ENCODE peak calls at places on chromosomes 6 and 20, in five cellular contexts. One of them, this sample, is unnamed.

GRCh38 chr20:61315319-61315718 is 63.3 kb downstream of the CDH4 start:
- DNase-seq in testis: no peak
- DNase-seq in BE2C: no peak
- DNase-seq in H1: no peak
- DNase-seq in PC-9: no peak
- DNase-seq in this sample: no peak

GRCh38 chr6:44000164-44000842 is 126.9 kb downstream of the MRPL14 start:
- DNase-seq in PC-9: peak; percentile 44
- DNase-seq in BE2C: no peak
- DNase-seq in testis: no peak
- DNase-seq in H1: no peak
- DNase-seq in this sample: no peak

GRCh38 chr6:46044876-46045617 is 29.4 kb upstream of the CLIC5 start:
- DNase-seq in H1: no peak
- DNase-seq in testis: no peak
- DNase-seq in BE2C: no peak
- DNase-seq in PC-9: peak; percentile 31
- DNase-seq in this sample: peak; percentile 72

GRCh38 chr6:16712931-16713484 is 48.3 kb downstream of the ATXN1 start:
- DNase-seq in PC-9: peak; percentile 45
- DNase-seq in BE2C: peak; percentile 13
- DNase-seq in H1: no peak
- DNase-seq in testis: no peak
- DNase-seq in this sample: peak; percentile 66

GRCh38 chr20:35837577-35838195 is 65.9 kb downstream of the PHF20 start:
- DNase-seq in testis: no peak
- DNase-seq in BE2C: no peak
- DNase-seq in PC-9: no peak
- DNase-seq in H1: no peak
- DNase-seq in this sample: peak; percentile 59

GRCh38 chr20:22339946-22340345 is 244.4 kb downstream of the FOXA2 start:
- DNase-seq in H1: no peak
- DNase-seq in testis: no peak
- DNase-seq in BE2C: no peak
- DNase-seq in PC-9: no peak
- DNase-seq in this sample: no peak

GRCh38 chr6:43978473-43979360 is 148.5 kb downstream of the MRPL14 start:
- DNase-seq in H1: peak; percentile 39
- DNase-seq in PC-9: no peak
- DNase-seq in BE2C: no peak
- DNase-seq in testis: no peak
- DNase-seq in this sample: peak; percentile 73

GRCh38 chr6:16803294-16804006 is 42.2 kb upstream of the ATXN1 start:
- DNase-seq in testis: peak; percentile 76
- DNase-seq in BE2C: peak; percentile 83
- DNase-seq in PC-9: no peak
- DNase-seq in H1: peak; percentile 68
- DNase-seq in this sample: peak; percentile 5

GRCh38 chr6:23547851-23548250 is 578.2 kb upstream of the NRSN1 start:
- DNase-seq in testis: peak; percentile 30
- DNase-seq in PC-9: no peak
- DNase-seq in H1: no peak
- DNase-seq in BE2C: peak; percentile 20
- DNase-seq in this sample: no peak

GRCh38 chr6:80227545-80227944 is 121.1 kb downstream of the BCKDHB start:
- DNase-seq in PC-9: no peak
- DNase-seq in H1: no peak
- DNase-seq in testis: no peak
- DNase-seq in BE2C: no peak
- DNase-seq in this sample: no peak

GRCh38 chr6:78157606-78158005 is 504.8 kb downstream of the MEI4 start:
- DNase-seq in BE2C: no peak
- DNase-seq in H1: no peak
- DNase-seq in PC-9: no peak
- DNase-seq in testis: no peak
- DNase-seq in this sample: no peak

GRCh38 chr6:66814156-66814555 is 1107.1 kb upstream of the EYS start:
- DNase-seq in BE2C: no peak
- DNase-seq in H1: no peak
- DNase-seq in PC-9: no peak
- DNase-seq in testis: no peak
- DNase-seq in this sample: no peak

GRCh38 chr6:33000053-33000452 is 9.3 kb downstream of the HLA-DOA start:
- DNase-seq in BE2C: no peak
- DNase-seq in H1: no peak
- DNase-seq in testis: no peak
- DNase-seq in PC-9: no peak
- DNase-seq in this sample: no peak

GRCh38 chr6:106460481-106460880 is 100.0 kb downstream of the CRYBG1 start:
- DNase-seq in H1: no peak
- DNase-seq in PC-9: no peak
- DNase-seq in BE2C: no peak
- DNase-seq in testis: no peak
- DNase-seq in this sample: no peak

GRCh38 chr6:165573671-165574070 is 89.4 kb downstream of the PDE10A start:
- DNase-seq in PC-9: no peak
- DNase-seq in H1: no peak
- DNase-seq in testis: peak; percentile 27
- DNase-seq in BE2C: peak; percentile 17
- DNase-seq in this sample: peak; percentile 53

GRCh38 chr20:4091332-4092135 is 76.2 kb upstream of the RNF24 start:
- DNase-seq in H1: peak; percentile 91
- DNase-seq in BE2C: peak; percentile 66
- DNase-seq in testis: peak; percentile 67
- DNase-seq in PC-9: peak; percentile 72
- DNase-seq in this sample: peak; percentile 15

GRCh38 chr6:158517581-158517980 is 42.3 kb upstream of the TMEM181 start:
- DNase-seq in PC-9: no peak
- DNase-seq in H1: no peak
- DNase-seq in testis: no peak
- DNase-seq in BE2C: no peak
- DNase-seq in this sample: no peak

GRCh38 chr6:161256390-161256789 is 17.5 kb downstream of the AGPAT4 start:
- DNase-seq in PC-9: no peak
- DNase-seq in testis: no peak
- DNase-seq in BE2C: peak; percentile 22
- DNase-seq in H1: no peak
- DNase-seq in this sample: no peak

GRCh38 chr6:22445946-22446345 is 123.4 kb upstream of the HDGFL1 start:
- DNase-seq in H1: no peak
- DNase-seq in testis: no peak
- DNase-seq in PC-9: no peak
- DNase-seq in BE2C: no peak
- DNase-seq in this sample: no peak

GRCh38 chr6:22448311-22448711 is 121.1 kb upstream of the HDGFL1 start:
- DNase-seq in PC-9: peak; percentile 22
- DNase-seq in H1: no peak
- DNase-seq in BE2C: no peak
- DNase-seq in testis: no peak
- DNase-seq in this sample: no peak

GRCh38 chr6:22444335-22444734 is 125.0 kb upstream of the HDGFL1 start:
- DNase-seq in BE2C: no peak
- DNase-seq in PC-9: no peak
- DNase-seq in testis: no peak
- DNase-seq in H1: no peak
- DNase-seq in this sample: no peak

GRCh38 chr6:22447191-22447590 is 122.2 kb upstream of the HDGFL1 start:
- DNase-seq in H1: no peak
- DNase-seq in BE2C: peak; percentile 29
- DNase-seq in PC-9: no peak
- DNase-seq in testis: no peak
- DNase-seq in this sample: no peak

DNA sequence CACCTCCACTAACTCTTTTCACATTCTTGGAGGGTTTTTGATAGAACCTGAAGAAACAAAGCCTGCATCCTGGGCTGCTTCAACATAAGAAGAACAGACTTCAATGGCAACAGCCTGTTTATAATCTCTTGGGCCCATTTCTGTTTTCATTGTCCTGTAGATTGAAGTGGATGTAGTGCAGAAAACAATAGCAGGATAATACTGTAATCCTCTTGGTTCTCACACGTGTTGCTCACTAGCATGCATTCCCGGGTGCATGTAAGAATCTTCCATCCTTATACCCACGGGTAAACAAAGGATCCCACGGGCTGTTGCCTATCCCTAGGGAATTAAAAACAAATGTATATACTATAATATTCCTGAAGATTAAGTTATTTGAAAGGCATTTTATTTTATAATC is 121.5 kb upstream of the HDGFL1 start:
- DNase-seq in testis: no peak
- DNase-seq in BE2C: no peak
- DNase-seq in H1: no peak
- DNase-seq in PC-9: no peak
- DNase-seq in this sample: no peak
- H3K9me3 ChIP-seq in testis: no peaks in the 10 kb centered on the region
- H3K9me3 ChIP-seq in BE2C: no peaks in the 10 kb centered on the region
- H3K9me3 ChIP-seq in H1: no peaks in the 10 kb centered on the region
- H3K9me3 ChIP-seq in PC-9: no peaks in the 10 kb centered on the region
- H3K9me3 ChIP-seq in this sample: no peaks in the 10 kb centered on the region

GRCh38 chr6:136251394-136251793 is 1.3 kb upstream of the MTFR2 start:
- DNase-seq in BE2C: no peak
- DNase-seq in testis: no peak
- DNase-seq in PC-9: no peak
- DNase-seq in H1: no peak
- DNase-seq in this sample: no peak
- H3K4me3 ChIP-seq in BE2C: peak overlapping the region; percentile 77
- H3K4me3 ChIP-seq in testis: no peak overlapping the region
- H3K4me3 ChIP-seq in PC-9: peak overlapping the region; percentile 79
- H3K4me3 ChIP-seq in H1: peak overlapping the region; percentile 97
- H3K4me3 ChIP-seq in this sample: peak overlapping the region; percentile 94

GRCh38 chr6:30655743-30656094 is 8.8 kb downstream of the C6orf136 start:
- DNase-seq in BE2C: no peak
- DNase-seq in PC-9: no peak
- DNase-seq in H1: no peak
- DNase-seq in testis: no peak
- DNase-seq in this sample: no peak

GRCh38 chr6:30656513-30656912 is 9.6 kb downstream of the C6orf136 start:
- DNase-seq in PC-9: no peak
- DNase-seq in testis: no peak
- DNase-seq in BE2C: no peak
- DNase-seq in H1: no peak
- DNase-seq in this sample: no peak

GRCh38 chr6:30654798-30655742 is 8.1 kb downstream of the C6orf136 start:
- DNase-seq in testis: no peak
- DNase-seq in BE2C: no peak
- DNase-seq in PC-9: no peak
- DNase-seq in H1: no peak
- DNase-seq in this sample: no peak

GRCh38 chr6:30657454-30657853 is 10.5 kb downstream of the C6orf136 start:
- DNase-seq in testis: peak; percentile 46
- DNase-seq in PC-9: no peak
- DNase-seq in BE2C: no peak
- DNase-seq in H1: no peak
- DNase-seq in this sample: no peak
- H3K36me3 ChIP-seq in testis: no peaks in the 10 kb centered on the region
- H3K36me3 ChIP-seq in PC-9: peaks cover 16% of the 10 kb centered on the region
- H3K36me3 ChIP-seq in BE2C: peaks cover 79% of the 10 kb centered on the region
- H3K36me3 ChIP-seq in H1: peaks cover 74% of the 10 kb centered on the region
- H3K36me3 ChIP-seq in this sample: peaks cover 6% of the 10 kb centered on the region

DNA sequence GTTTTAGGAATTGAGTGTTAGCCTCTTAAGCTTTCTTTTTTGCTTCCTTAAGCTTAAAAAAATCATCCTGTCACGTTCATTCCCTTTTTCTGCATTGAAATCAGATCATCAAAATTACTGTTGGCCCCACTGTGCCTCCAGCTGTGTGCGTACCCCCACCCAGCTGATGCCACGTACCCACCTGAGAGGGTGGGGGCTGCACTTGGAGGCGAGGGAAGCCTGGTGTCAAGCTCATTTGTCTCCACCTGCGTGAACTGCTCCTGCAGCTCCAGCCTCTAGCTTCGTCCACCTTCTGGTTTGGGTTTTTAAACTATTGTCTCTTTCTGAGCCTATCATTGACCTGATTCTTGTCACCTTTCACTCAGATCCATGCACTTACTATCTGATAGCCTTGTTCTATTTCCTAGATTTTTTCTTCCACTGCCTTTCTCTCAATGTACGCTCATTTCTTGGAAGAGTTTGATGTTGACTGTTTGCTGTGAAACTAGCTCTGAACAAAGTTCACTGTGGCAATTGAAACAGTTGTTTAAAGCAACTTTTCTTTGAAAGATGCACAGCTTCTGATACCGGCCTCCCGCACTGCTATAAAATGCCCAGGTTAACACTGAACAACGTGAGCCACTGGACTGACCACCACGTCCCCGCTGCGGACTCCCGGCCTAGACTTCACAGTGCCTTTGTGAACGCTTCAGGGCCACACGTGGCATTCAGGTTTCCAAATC is 30.0 kb upstream of the IRF4 start:
- DNase-seq in H1: no peak
- DNase-seq in PC-9: no peak
- DNase-seq in testis: no peak
- DNase-seq in BE2C: no peak
- DNase-seq in this sample: no peak
- H3K9me3 ChIP-seq in H1: peaks cover 54% of the 10 kb centered on the region
- H3K9me3 ChIP-seq in PC-9: peaks cover 6% of the 10 kb centered on the region
- H3K9me3 ChIP-seq in testis: no peaks in the 10 kb centered on the region
- H3K9me3 ChIP-seq in BE2C: peaks cover 4% of the 10 kb centered on the region
- H3K9me3 ChIP-seq in this sample: peaks cover 5% of the 10 kb centered on the region

DNA sequence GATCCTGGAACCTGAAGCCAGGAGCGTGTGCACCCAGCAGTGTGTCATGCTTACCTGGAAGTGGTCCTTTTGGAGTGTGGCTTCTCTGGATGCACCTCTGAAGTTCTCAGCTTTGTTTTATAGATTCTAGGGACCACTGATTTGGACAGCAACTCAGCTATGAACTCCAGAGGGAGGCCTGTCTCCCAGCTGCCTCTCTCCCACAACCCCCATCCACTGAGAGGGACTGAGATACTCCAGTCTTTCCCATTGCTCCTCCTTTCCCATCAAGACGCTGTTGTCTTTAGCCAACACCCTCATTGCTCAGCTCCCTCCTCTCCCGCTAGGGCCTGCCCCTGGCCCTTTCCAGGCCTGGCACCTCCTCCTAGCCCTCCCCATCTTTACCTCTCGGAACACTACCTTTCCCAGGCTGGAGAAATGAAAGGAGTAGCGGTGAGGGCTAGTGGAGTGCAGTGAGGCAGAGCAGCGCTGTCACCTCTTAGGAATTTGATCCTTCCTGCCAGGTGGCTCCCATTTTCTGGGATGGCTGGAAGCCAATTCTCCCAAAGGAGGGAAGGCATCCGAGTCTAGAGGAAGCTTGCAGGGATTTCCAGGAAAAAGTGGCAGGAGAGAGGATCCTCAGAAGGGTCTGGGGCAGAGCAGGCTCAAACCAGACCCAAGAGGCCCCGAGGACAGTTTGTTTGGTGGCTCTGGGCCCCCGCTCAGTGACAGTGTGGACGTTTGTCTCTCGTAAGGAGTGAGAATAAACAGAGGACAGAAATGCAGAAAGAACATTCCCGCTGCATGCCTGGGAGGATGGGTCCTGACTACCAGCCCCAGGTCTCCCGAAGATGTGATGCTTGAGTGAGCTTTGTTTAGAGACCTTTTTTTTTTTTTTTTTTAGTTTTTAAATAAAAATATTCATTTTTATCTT is at the start of gene LRRN4:
- DNase-seq in H1: peak; percentile 57
- DNase-seq in testis: no peak
- DNase-seq in PC-9: peak; percentile 79
- DNase-seq in BE2C: no peak
- DNase-seq in this sample: peak; percentile 10
- H3K4me3 ChIP-seq in H1: no peak within 1 kb of the TSS
- H3K4me3 ChIP-seq in testis: no peak within 1 kb of the TSS
- H3K4me3 ChIP-seq in PC-9: peak within 1 kb of the TSS; percentile 10
- H3K4me3 ChIP-seq in BE2C: peak within 1 kb of the TSS; percentile 48
- H3K4me3 ChIP-seq in this sample: no peak within 1 kb of the TSS

GRCh38 chr20:19960745-19961144 is 56.4 kb upstream of the NAA20 start:
- DNase-seq in testis: no peak
- DNase-seq in PC-9: no peak
- DNase-seq in H1: no peak
- DNase-seq in BE2C: no peak
- DNase-seq in this sample: no peak
- H3K36me3 ChIP-seq in testis: no peaks in the 10 kb centered on the region
- H3K36me3 ChIP-seq in PC-9: no peaks in the 10 kb centered on the region
- H3K36me3 ChIP-seq in H1: no peaks in the 10 kb centered on the region
- H3K36me3 ChIP-seq in BE2C: no peaks in the 10 kb centered on the region
- H3K36me3 ChIP-seq in this sample: no peaks in the 10 kb centered on the region

This sample was measured in MG63.